ENCODE peak calls at places on chromosomes 5 and 9, in five cellular contexts. One of them, this sample, is unnamed.

GRCh38 chr9:114275246-114275994 is 47.5 kb upstream of the ORM1 start:
- DNase-seq in NCI-H187 treated with DMSO at 0.1 percent for 48 hours: no peak
- DNase-seq in bronchial epithelial cell: peak
- DNase-seq in GM04504: no peak
- DNase-seq in posterior cingulate gyrus: no peak
- DNase-seq in this sample: peak

GRCh38 chr9:27770541-27770940 is 197.3 kb upstream of the C9orf72 start:
- DNase-seq in NCI-H187 treated with DMSO at 0.1 percent for 48 hours: no peak
- DNase-seq in bronchial epithelial cell: no peak
- DNase-seq in GM04504: no peak
- DNase-seq in posterior cingulate gyrus: no peak
- DNase-seq in this sample: no peak

GRCh38 chr9:19049872-19050636 is 827 bp downstream of the RRAGA start:
- DNase-seq in NCI-H187 treated with DMSO at 0.1 percent for 48 hours: no peak
- DNase-seq in bronchial epithelial cell: peak
- DNase-seq in GM04504: peak
- DNase-seq in posterior cingulate gyrus: peak
- DNase-seq in this sample: peak

GRCh38 chr5:40480392-40480791 is 199.3 kb upstream of the PTGER4 start:
- DNase-seq in NCI-H187 treated with DMSO at 0.1 percent for 48 hours: no peak
- DNase-seq in bronchial epithelial cell: no peak
- DNase-seq in GM04504: no peak
- DNase-seq in posterior cingulate gyrus: no peak
- DNase-seq in this sample: no peak

GRCh38 chr9:126956929-126957686 is 42.5 kb downstream of the RALGPS1 start:
- DNase-seq in NCI-H187 treated with DMSO at 0.1 percent for 48 hours: no peak
- DNase-seq in bronchial epithelial cell: peak
- DNase-seq in GM04504: no peak
- DNase-seq in posterior cingulate gyrus: no peak
- DNase-seq in this sample: peak

GRCh38 chr5:115068239-115069086 is 101.2 kb downstream of the TRIM36 start:
- DNase-seq in NCI-H187 treated with DMSO at 0.1 percent for 48 hours: no peak
- DNase-seq in bronchial epithelial cell: peak
- DNase-seq in GM04504: no peak
- DNase-seq in posterior cingulate gyrus: no peak
- DNase-seq in this sample: peak

GRCh38 chr9:97188545-97188944 is 118.9 kb upstream of the CCDC180 start:
- DNase-seq in NCI-H187 treated with DMSO at 0.1 percent for 48 hours: no peak
- DNase-seq in bronchial epithelial cell: no peak
- DNase-seq in GM04504: no peak
- DNase-seq in posterior cingulate gyrus: no peak
- DNase-seq in this sample: no peak

GRCh38 chr5:13957032-13957645 is 12.7 kb upstream of the DNAH5 start:
- DNase-seq in NCI-H187 treated with DMSO at 0.1 percent for 48 hours: peak
- DNase-seq in bronchial epithelial cell: peak
- DNase-seq in GM04504: peak
- DNase-seq in posterior cingulate gyrus: no peak
- DNase-seq in this sample: peak